ENCODE peak calls at places on chromosomes 5 and 9, in four cellular contexts. B is DND-41, U is Ammon's horn, Y is heart left ventricle. W is an unnamed sample.

GRCh38 chr9:131530546-131530929 is 525 bp downstream of the UCK1 start:
- DNase-seq in B (peak), U (no peak), Y (no peak), W (peak)

GRCh38 chr5:143618146-143618545 is 193.8 kb upstream of the HMHB1 start:
- DNase-seq in B (no peak), U (no peak), Y (no peak), W (no peak)

GRCh38 chr5:24773241-24773640 is 128.5 kb upstream of the CDH10 start:
- DNase-seq in B (no peak), U (no peak), Y (no peak), W (no peak)

GRCh38 chr9:136572596-136573313 is 26.9 kb upstream of the NOTCH1 start:
- DNase-seq in B (no peak), U (no peak), Y (peak), W (no peak)

GRCh38 chr5:56900858-56901578 is 8.4 kb upstream of the SETD9 start:
- DNase-seq in B (peak), U (peak), Y (no peak), W (peak)

GRCh38 chr5:145056805-145057204 is 778.3 kb downstream of the PRELID2 start:
- DNase-seq in B (no peak), U (no peak), Y (no peak), W (no peak)

GRCh38 chr5:98783051-98783649 is 9.7 kb downstream of the RGMB start:
- DNase-seq in B (no peak), U (no peak), Y (no peak), W (no peak)

GRCh38 chr5:179161901-179162300 is 101.7 kb downstream of the ZNF354C start:
- DNase-seq in B (no peak), U (no peak), Y (peak), W (no peak)

GRCh38 chr5:149181702-149182101 is 40.4 kb downstream of the ABLIM3 start:
- DNase-seq in B (no peak), U (no peak), Y (no peak), W (no peak)

GRCh38 chr5:6714221-6715041 is 1.2 kb downstream of the TENT4A start:
- DNase-seq in B (peak), U (no peak), Y (no peak), W (peak)

GRCh38 chr9:104841601-104842106 is 77.7 kb downstream of the NIPSNAP3B start:
- DNase-seq in B (no peak), U (no peak), Y (no peak), W (no peak)

GRCh38 chr9:76576344-76576743 is 117.4 kb downstream of the GCNT1 start:
- DNase-seq in B (no peak), U (peak), Y (peak), W (no peak)

GRCh38 chr9:112271466-112272098 is 61.8 kb downstream of the PTBP3 start:
- DNase-seq in B (no peak), U (no peak), Y (no peak), W (no peak)

W was measured in endothelial cell.